ENCODE peak calls at places on chromosome 5, in eight cellular contexts. L is AG04450; B is spleen; C is heart left ventricle; P is neuronal stem cell; E is esophagus squamous epithelium; U is CD8-positive, alpha-beta memory T cell; K is upper lobe of right lung. A is an unnamed sample.

GRCh38 chr5:7886849-7887460 is 18.0 kb downstream of the MTRR start:
- DNase-seq in L (no peak), B (no peak), C (no peak), P (peak; percentile 17), E (no peak), U (no peak), K (no peak), A (no peak)

GRCh38 chr5:68744196-68744595 is 349.6 kb upstream of the SLC30A5 start:
- DNase-seq in L (no peak), B (no peak), C (no peak), P (no peak), E (no peak), U (no peak), K (no peak), A (no peak)

GRCh38 chr5:158910782-158911692 is 188.7 kb downstream of the EBF1 start:
- DNase-seq in L (no peak), B (no peak), C (no peak), P (no peak), E (no peak), U (no peak), K (no peak), A (no peak)

GRCh38 chr5:155508673-155509072 is 495.1 kb downstream of the KIF4B start:
- DNase-seq in L (no peak), B (no peak), C (no peak), P (no peak), E (no peak), U (no peak), K (no peak), A (no peak)

GRCh38 chr5:72402381-72402890 is 82.3 kb downstream of the PTCD2 start:
- DNase-seq in L (peak; percentile 33), B (no peak), C (no peak), P (no peak), E (no peak), U (no peak), K (no peak), A (no peak)

GRCh38 chr5:73544429-73545402 is 20.7 kb downstream of the ANKRA2 start:
- DNase-seq in L (no peak), B (no peak), C (no peak), P (no peak), E (no peak), U (no peak), K (peak; percentile 67), A (no peak)

GRCh38 chr5:68544656-68545565 is 329.4 kb downstream of the PIK3R1 start:
- DNase-seq in L (no peak), B (no peak), C (no peak), P (no peak), E (no peak), U (no peak), K (no peak), A (no peak)

GRCh38 chr5:125274211-125274610 is 527.8 kb upstream of the ZNF608 start:
- DNase-seq in L (no peak), B (no peak), C (no peak), P (no peak), E (no peak), U (no peak), K (no peak), A (no peak)

GRCh38 chr5:154520861-154521453 is 42.9 kb upstream of the HAND1 start:
- DNase-seq in L (no peak), B (no peak), C (no peak), P (peak; percentile 66), E (no peak), U (no peak), K (peak; percentile 73), A (no peak)

GRCh38 chr5:155983954-155984353 is 343.0 kb upstream of the SGCD start:
- DNase-seq in L (peak; percentile 51), B (no peak), C (no peak), P (no peak), E (no peak), U (no peak), K (no peak), A (no peak)

GRCh38 chr5:11878846-11879245 is 25.4 kb downstream of the CTNND2 start:
- DNase-seq in L (no peak), B (no peak), C (no peak), P (no peak), E (no peak), U (no peak), K (no peak), A (no peak)

GRCh38 chr5:149424371-149425315 is 45.6 kb upstream of the IL17B start:
- DNase-seq in L (no peak), B (no peak), C (no peak), P (no peak), E (no peak), U (no peak), K (no peak), A (no peak)

GRCh38 chr5:149427374-149427773 is 48.3 kb upstream of the IL17B start:
- DNase-seq in L (no peak), B (no peak), C (no peak), P (no peak), E (no peak), U (no peak), K (no peak), A (no peak)

GRCh38 chr5:149426931-149427330 is 47.8 kb upstream of the IL17B start:
- DNase-seq in L (no peak), B (no peak), C (no peak), P (no peak), E (no peak), U (no peak), K (no peak), A (no peak)

GRCh38 chr5:149423287-149424268 is 44.5 kb upstream of the IL17B start:
- DNase-seq in L (peak; percentile 63), B (no peak), C (peak; percentile 78), P (no peak), E (no peak), U (no peak), K (no peak), A (no peak)

DNA sequence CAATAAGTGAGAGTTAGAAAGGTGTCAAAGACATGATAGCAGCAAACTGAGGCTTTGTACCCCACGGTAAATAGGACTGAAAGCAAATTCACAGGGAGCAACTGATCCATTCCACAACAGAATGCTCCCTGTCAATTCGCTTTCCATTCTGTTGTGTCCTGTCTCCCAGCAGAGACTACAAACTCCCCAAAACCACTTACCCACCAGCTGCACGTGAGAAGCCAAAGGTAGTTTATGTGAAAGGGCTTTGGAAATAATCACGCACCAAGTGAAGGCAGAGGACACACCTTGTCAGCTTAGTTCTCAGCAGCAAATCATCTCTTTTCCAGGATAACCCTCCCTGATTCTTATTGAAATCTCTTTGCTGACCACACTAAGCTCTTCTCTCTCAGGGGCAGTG is 46.6 kb upstream of the IL17B start:
- DNase-seq in L (no peak), B (no peak), C (no peak), P (no peak), E (no peak), U (no peak), K (no peak), A (no peak)
- H3K27ac ChIP-seq in L (peak overlapping the region; percentile 49), B (peak overlapping the region; percentile 73), C (peak overlapping the region; percentile 97), P (no peak overlapping the region), E (peak overlapping the region; percentile 50), U (no peak overlapping the region), K (peak overlapping the region; percentile 38), A (no peak overlapping the region)

GRCh38 chr5:142175461-142176142 is 67.0 kb downstream of the NDFIP1 start:
- DNase-seq in L (no peak), B (peak; percentile 56), C (no peak), P (no peak), E (no peak), U (no peak), K (no peak), A (no peak)
- H3K27ac ChIP-seq in L (peak overlapping the region; percentile 11), B (no peak overlapping the region), C (no peak overlapping the region), P (no peak overlapping the region), E (no peak overlapping the region), U (no peak overlapping the region), K (no peak overlapping the region), A (no peak overlapping the region)

DNA sequence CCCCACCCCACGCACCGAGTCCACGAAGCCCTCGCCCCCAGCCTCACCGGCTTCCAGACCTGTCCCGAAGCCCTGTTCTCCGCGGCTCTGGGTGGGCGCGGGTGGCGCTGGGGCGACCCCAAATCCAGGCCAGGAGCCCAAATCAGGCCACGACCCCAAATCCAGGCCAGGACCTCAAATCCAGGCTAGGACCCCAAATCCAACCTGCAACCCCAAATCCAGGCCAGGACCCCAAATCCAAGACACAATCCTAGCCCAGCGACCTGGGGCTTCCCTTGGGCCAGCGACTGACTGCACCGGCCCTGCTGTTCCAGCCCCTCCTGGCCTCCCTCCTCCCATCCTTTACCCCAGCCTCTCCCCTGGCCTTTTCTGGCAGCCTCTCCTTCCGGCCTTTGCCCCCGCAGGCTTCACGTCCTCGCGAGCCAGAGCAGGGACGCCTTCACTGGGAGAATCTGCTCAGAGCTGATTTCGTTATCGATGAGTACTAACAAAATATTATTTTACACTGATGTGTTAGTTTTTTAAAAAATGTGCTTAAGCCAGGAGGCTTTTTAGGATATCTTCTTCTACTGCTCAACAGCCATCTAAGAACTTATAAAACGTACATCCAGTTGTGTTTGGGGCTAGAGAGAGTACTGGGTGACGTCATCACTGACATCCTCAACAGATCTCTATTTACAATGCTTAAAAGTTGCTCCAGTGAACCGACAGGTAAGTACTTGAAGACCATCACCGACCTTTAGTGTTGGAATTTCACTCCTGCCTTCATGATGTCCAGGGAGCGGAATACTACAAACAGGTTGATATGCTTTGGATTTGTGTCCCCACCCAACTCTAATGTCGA is 34.7 kb downstream of the TRIP13 start:
- DNase-seq in L (no peak), B (no peak), C (no peak), P (no peak), E (no peak), U (no peak), K (no peak), A (no peak)
- H3K27ac ChIP-seq in L (no peak overlapping the region), B (no peak overlapping the region), C (no peak overlapping the region), P (no peak overlapping the region), E (no peak overlapping the region), U (no peak overlapping the region), K (peak overlapping the region; percentile 51), A (no peak overlapping the region)

GRCh38 chr5:87121315-87122170 is 146.1 kb upstream of the RASA1 start:
- DNase-seq in L (peak; percentile 66), B (no peak), C (no peak), P (no peak), E (no peak), U (peak; percentile 18), K (no peak), A (no peak)
- H3K27ac ChIP-seq in L (peak overlapping the region; percentile 52), B (peak overlapping the region; percentile 75), C (no peak overlapping the region), P (no peak overlapping the region), E (peak overlapping the region; percentile 8), U (peak overlapping the region; percentile 2), K (peak overlapping the region; percentile 9), A (peak overlapping the region; percentile 80)

GRCh38 chr5:121681200-121681855 is 170.4 kb upstream of the FTMT start:
- DNase-seq in L (no peak), B (no peak), C (no peak), P (no peak), E (no peak), U (no peak), K (no peak), A (no peak)
- H3K27ac ChIP-seq in L (no peak overlapping the region), B (no peak overlapping the region), C (no peak overlapping the region), P (no peak overlapping the region), E (no peak overlapping the region), U (no peak overlapping the region), K (no peak overlapping the region), A (no peak overlapping the region)